ENCODE peak calls at places on chromosomes 3 and 15, in seven cellular contexts. P is mesothelial cell of epicardium; L is kidney; B is SW480; U is cardiac septum; O is cerebellum; R is effector memory CD8-positive, alpha-beta T cell. H is an unnamed sample.

GRCh38 chr3:183247190-183247589 is 5.9 kb upstream of the B3GNT5 start:
- DNase-seq in P (no peak), L (no peak), B (no peak), U (no peak), O (no peak), R (no peak), H (no peak)

GRCh38 chr3:72327008-72327407 is 521.2 kb downstream of the SHQ1 start:
- DNase-seq in P (no peak), L (no peak), B (no peak), U (no peak), O (no peak), R (no peak), H (no peak)

GRCh38 chr3:46496745-46497555 is 826 bp upstream of the RTP3 start:
- DNase-seq in P (no peak), L (no peak), B (peak), U (no peak), O (no peak), R (peak), H (no peak)

GRCh38 chr15:70098170-70098460 is 398 bp upstream of the TLE3 start:
- DNase-seq in P (no peak), L (no peak), B (peak), U (no peak), O (no peak), R (no peak), H (no peak)

GRCh38 chr15:93173369-93173768 is 84.4 kb upstream of the RGMA start:
- DNase-seq in P (no peak), L (no peak), B (peak), U (no peak), O (no peak), R (no peak), H (no peak)

GRCh38 chr15:74957301-74958035 is 896 bp upstream of the RPP25 start:
- DNase-seq in P (no peak), L (peak), B (no peak), U (peak), O (no peak), R (no peak), H (peak)

GRCh38 chr3:270688-271087 is 74.1 kb downstream of the CHL1 start:
- DNase-seq in P (no peak), L (no peak), B (no peak), U (no peak), O (no peak), R (no peak), H (no peak)

GRCh38 chr15:66232267-66232625 is 21.3 kb downstream of the MEGF11 start:
- DNase-seq in P (no peak), L (no peak), B (no peak), U (no peak), O (no peak), R (no peak), H (no peak)

GRCh38 chr15:48603123-48603500 is 42.4 kb downstream of the FBN1 start:
- DNase-seq in P (no peak), L (no peak), B (no peak), U (no peak), O (no peak), R (no peak), H (no peak)

GRCh38 chr3:122497425-122497824 is 17.3 kb downstream of the KPNA1 start:
- DNase-seq in P (no peak), L (no peak), B (peak), U (no peak), O (no peak), R (peak), H (no peak)

GRCh38 chr15:60704129-60704528 is 225.2 kb upstream of the ICE2 start:
- DNase-seq in P (no peak), L (no peak), B (no peak), U (no peak), O (no peak), R (peak), H (no peak)

GRCh38 chr3:128591728-128592426 is 58.7 kb downstream of the RPN1 start:
- DNase-seq in P (no peak), L (no peak), B (no peak), U (no peak), O (no peak), R (no peak), H (no peak)

GRCh38 chr15:23073890-23074631 is 34.7 kb upstream of the TUBGCP5 start:
- DNase-seq in P (no peak), L (no peak), B (peak), U (no peak), O (peak), R (no peak), H (no peak)

GRCh38 chr3:138381950-138382715 is 33.8 kb downstream of the MRAS start:
- DNase-seq in P (no peak), L (peak), B (no peak), U (no peak), O (peak), R (no peak), H (no peak)

GRCh38 chr15:71674354-71674753 is 136.0 kb upstream of the NR2E3 start:
- DNase-seq in P (no peak), L (no peak), B (no peak), U (no peak), O (no peak), R (no peak), H (no peak)

GRCh38 chr3:14118400-14119165 is 6.1 kb downstream of the CHCHD4 start:
- DNase-seq in P (no peak), L (no peak), B (no peak), U (no peak), O (no peak), R (no peak), H (no peak)

GRCh38 chr3:256501-256900 is 59.9 kb downstream of the CHL1 start:
- DNase-seq in P (no peak), L (no peak), B (no peak), U (no peak), O (peak), R (no peak), H (no peak)

GRCh38 chr3:114499986-114500385 is 206.2 kb downstream of the TIGIT start:
- DNase-seq in P (no peak), L (no peak), B (peak), U (no peak), O (no peak), R (no peak), H (no peak)

GRCh38 chr3:81161851-81162250 is 599.6 kb downstream of the GBE1 start:
- DNase-seq in P (no peak), L (no peak), B (no peak), U (no peak), O (no peak), R (no peak), H (no peak)

GRCh38 chr15:47968593-47968992 is 152.2 kb upstream of the SLC24A5 start:
- DNase-seq in P (no peak), L (no peak), B (no peak), U (no peak), O (no peak), R (no peak), H (no peak)

GRCh38 chr15:60374628-60375081 is 23.1 kb downstream of the ANXA2 start:
- DNase-seq in P (no peak), L (peak), B (peak), U (no peak), O (no peak), R (no peak), H (peak)

GRCh38 chr3:38816026-38816425 is at the start of gene SCN10A:
- DNase-seq in P (no peak), L (no peak), B (no peak), U (no peak), O (no peak), R (no peak), H (no peak)

GRCh38 chr15:67955256-67955655 is 98.9 kb upstream of the PIAS1 start:
- DNase-seq in P (no peak), L (no peak), B (no peak), U (no peak), O (no peak), R (no peak), H (no peak)

GRCh38 chr15:31275331-31276262 is 51.0 kb upstream of the KLF13 start:
- DNase-seq in P (no peak), L (peak), B (no peak), U (peak), O (no peak), R (no peak), H (peak)

GRCh38 chr3:106711650-106712049 is 665.6 kb upstream of the CCDC54 start:
- DNase-seq in P (no peak), L (no peak), B (no peak), U (no peak), O (no peak), R (no peak), H (no peak)

GRCh38 chr3:36678216-36679013 is 85.9 kb downstream of the DCLK3 start:
- DNase-seq in P (no peak), L (no peak), B (no peak), U (no peak), O (no peak), R (no peak), H (no peak)

GRCh38 chr3:166223120-166223519 is 385.9 kb upstream of the BCHE start:
- DNase-seq in P (no peak), L (no peak), B (no peak), U (no peak), O (no peak), R (no peak), H (no peak)

GRCh38 chr3:43138488-43139231 is 32.8 kb upstream of the POMGNT2 start:
- DNase-seq in P (no peak), L (no peak), B (no peak), U (no peak), O (no peak), R (no peak), H (no peak)

GRCh38 chr3:196179380-196180308 is 31.6 kb downstream of the ZDHHC19 start:
- DNase-seq in P (no peak), L (peak), B (peak), U (no peak), O (peak), R (peak), H (no peak)

GRCh38 chr3:71129611-71130515 is 453.7 kb downstream of the FOXP1 start:
- DNase-seq in P (no peak), L (no peak), B (peak), U (no peak), O (no peak), R (no peak), H (no peak)

GRCh38 chr15:90871097-90871715 is 2.8 kb downstream of the FURIN start:
- DNase-seq in P (no peak), L (no peak), B (no peak), U (no peak), O (peak), R (no peak), H (no peak)

GRCh38 chr3:87691109-87691508 is 367.7 kb downstream of the CGGBP1 start:
- DNase-seq in P (no peak), L (no peak), B (no peak), U (no peak), O (no peak), R (no peak), H (no peak)

GRCh38 chr3:125356140-125357026 is 18.7 kb downstream of the ZNF148 start:
- DNase-seq in P (no peak), L (no peak), B (no peak), U (no peak), O (no peak), R (no peak), H (no peak)

GRCh38 chr3:127089487-127090145 is 103.3 kb upstream of the PRR23E start:
- DNase-seq in P (no peak), L (peak), B (no peak), U (no peak), O (no peak), R (no peak), H (no peak)

GRCh38 chr3:52253314-52254260 is 8.0 kb downstream of the PPM1M start:
- DNase-seq in P (no peak), L (peak), B (peak), U (no peak), O (no peak), R (peak), H (no peak)

GRCh38 chr3:86990734-86991481 is at the start of gene VGLL3:
- DNase-seq in P (peak), L (peak), B (peak), U (no peak), O (no peak), R (no peak), H (peak)

GRCh38 chr3:55662683-55663082 is 175.6 kb upstream of the WNT5A start:
- DNase-seq in P (no peak), L (no peak), B (no peak), U (no peak), O (no peak), R (no peak), H (no peak)

GRCh38 chr3:133927543-133928066 is 31.9 kb upstream of the RAB6B start:
- DNase-seq in P (peak), L (peak), B (no peak), U (no peak), O (peak), R (peak), H (no peak)